ENCODE peak calls at places on chromosomes 4 and X, in four cellular contexts. One of them, this sample, is unnamed.

GRCh38 chrX:31092476-31092875 is 20.6 kb upstream of the FTHL17 start:
- DNase-seq in trophoblast cell: no peak
- DNase-seq in effector memory CD4-positive, alpha-beta T cell: no peak
- DNase-seq in NCI-H510A treated with DMSO at 0.1 percent for 48 hours: no peak
- DNase-seq in this sample: no peak

GRCh38 chrX:100695991-100696390 is 35.9 kb downstream of the SYTL4 start:
- DNase-seq in trophoblast cell: peak; percentile 63
- DNase-seq in effector memory CD4-positive, alpha-beta T cell: no peak
- DNase-seq in NCI-H510A treated with DMSO at 0.1 percent for 48 hours: no peak
- DNase-seq in this sample: peak; percentile 23

GRCh38 chr4:147285751-147286150 is 195.1 kb upstream of the EDNRA start:
- DNase-seq in trophoblast cell: no peak
- DNase-seq in effector memory CD4-positive, alpha-beta T cell: no peak
- DNase-seq in NCI-H510A treated with DMSO at 0.1 percent for 48 hours: no peak
- DNase-seq in this sample: no peak

GRCh38 chrX:52979568-52979967 is 21.2 kb upstream of the FAM156A start:
- DNase-seq in trophoblast cell: peak; percentile 15
- DNase-seq in effector memory CD4-positive, alpha-beta T cell: no peak
- DNase-seq in NCI-H510A treated with DMSO at 0.1 percent for 48 hours: no peak
- DNase-seq in this sample: no peak

GRCh38 chr4:82774711-82775171 is 23.9 kb downstream of the SCD5 start:
- DNase-seq in trophoblast cell: no peak
- DNase-seq in effector memory CD4-positive, alpha-beta T cell: no peak
- DNase-seq in NCI-H510A treated with DMSO at 0.1 percent for 48 hours: no peak
- DNase-seq in this sample: no peak

GRCh38 chr4:4386736-4387392 is at the start of gene NSG1:
- DNase-seq in trophoblast cell: peak; percentile 34
- DNase-seq in effector memory CD4-positive, alpha-beta T cell: peak; percentile 8
- DNase-seq in NCI-H510A treated with DMSO at 0.1 percent for 48 hours: no peak
- DNase-seq in this sample: peak; percentile 57

GRCh38 chrX:15382809-15383208 is 1.4 kb downstream of the VEGFD start:
- DNase-seq in trophoblast cell: no peak
- DNase-seq in effector memory CD4-positive, alpha-beta T cell: no peak
- DNase-seq in NCI-H510A treated with DMSO at 0.1 percent for 48 hours: no peak
- DNase-seq in this sample: no peak

GRCh38 chrX:54357414-54358377 is at the start of gene WNK3:
- DNase-seq in trophoblast cell: peak; percentile 74
- DNase-seq in effector memory CD4-positive, alpha-beta T cell: peak; percentile 5
- DNase-seq in NCI-H510A treated with DMSO at 0.1 percent for 48 hours: peak; percentile 78
- DNase-seq in this sample: peak; percentile 96

GRCh38 chr4:53527342-53527741 is 63.9 kb downstream of the LNX1 start:
- DNase-seq in trophoblast cell: no peak
- DNase-seq in effector memory CD4-positive, alpha-beta T cell: no peak
- DNase-seq in NCI-H510A treated with DMSO at 0.1 percent for 48 hours: no peak
- DNase-seq in this sample: no peak

GRCh38 chr4:76168688-76169087 is 20.5 kb upstream of the NUP54 start:
- DNase-seq in trophoblast cell: no peak
- DNase-seq in effector memory CD4-positive, alpha-beta T cell: no peak
- DNase-seq in NCI-H510A treated with DMSO at 0.1 percent for 48 hours: no peak
- DNase-seq in this sample: no peak

GRCh38 chrX:53049127-53049517 is 533 bp downstream of the GPR173 start:
- DNase-seq in trophoblast cell: no peak
- DNase-seq in effector memory CD4-positive, alpha-beta T cell: no peak
- DNase-seq in NCI-H510A treated with DMSO at 0.1 percent for 48 hours: no peak
- DNase-seq in this sample: no peak

GRCh38 chr4:156294577-156294976 is 340.9 kb upstream of the CTSO start:
- DNase-seq in trophoblast cell: peak; percentile 95
- DNase-seq in effector memory CD4-positive, alpha-beta T cell: no peak
- DNase-seq in NCI-H510A treated with DMSO at 0.1 percent for 48 hours: peak; percentile 68
- DNase-seq in this sample: peak; percentile 82

GRCh38 chr4:76175336-76175735 is 27.1 kb upstream of the NUP54 start:
- DNase-seq in trophoblast cell: no peak
- DNase-seq in effector memory CD4-positive, alpha-beta T cell: no peak
- DNase-seq in NCI-H510A treated with DMSO at 0.1 percent for 48 hours: no peak
- DNase-seq in this sample: no peak

GRCh38 chrX:6678313-6678712 is 143.4 kb upstream of the VCX3A start:
- DNase-seq in trophoblast cell: no peak
- DNase-seq in effector memory CD4-positive, alpha-beta T cell: no peak
- DNase-seq in NCI-H510A treated with DMSO at 0.1 percent for 48 hours: peak; percentile 78
- DNase-seq in this sample: peak; percentile 67

GRCh38 chr4:79852305-79852730 is 220.7 kb downstream of the ANTXR2 start:
- DNase-seq in trophoblast cell: no peak
- DNase-seq in effector memory CD4-positive, alpha-beta T cell: no peak
- DNase-seq in NCI-H510A treated with DMSO at 0.1 percent for 48 hours: peak; percentile 46
- DNase-seq in this sample: peak; percentile 76

GRCh38 chr4:26140150-26140898 is 180.5 kb upstream of the RBPJ start:
- DNase-seq in trophoblast cell: no peak
- DNase-seq in effector memory CD4-positive, alpha-beta T cell: no peak
- DNase-seq in NCI-H510A treated with DMSO at 0.1 percent for 48 hours: no peak
- DNase-seq in this sample: no peak

GRCh38 chr4:142707397-142707796 is 138.7 kb downstream of the INPP4B start:
- DNase-seq in trophoblast cell: no peak
- DNase-seq in effector memory CD4-positive, alpha-beta T cell: no peak
- DNase-seq in NCI-H510A treated with DMSO at 0.1 percent for 48 hours: no peak
- DNase-seq in this sample: peak; percentile 2

GRCh38 chrX:141814213-141814857 is 23.8 kb upstream of the MAGEC3 start:
- DNase-seq in trophoblast cell: no peak
- DNase-seq in effector memory CD4-positive, alpha-beta T cell: no peak
- DNase-seq in NCI-H510A treated with DMSO at 0.1 percent for 48 hours: no peak
- DNase-seq in this sample: peak; percentile 85

GRCh38 chrX:71542825-71543224 is 9.9 kb downstream of the OGT start:
- DNase-seq in trophoblast cell: no peak
- DNase-seq in effector memory CD4-positive, alpha-beta T cell: no peak
- DNase-seq in NCI-H510A treated with DMSO at 0.1 percent for 48 hours: no peak
- DNase-seq in this sample: peak; percentile 50

GRCh38 chr4:152165146-152165545 is 370.7 kb downstream of the FBXW7 start:
- DNase-seq in trophoblast cell: peak; percentile 90
- DNase-seq in effector memory CD4-positive, alpha-beta T cell: no peak
- DNase-seq in NCI-H510A treated with DMSO at 0.1 percent for 48 hours: no peak
- DNase-seq in this sample: peak; percentile 5

GRCh38 chr4:83629945-83630684 is 94.2 kb downstream of the GPAT3 start:
- DNase-seq in trophoblast cell: peak; percentile 27
- DNase-seq in effector memory CD4-positive, alpha-beta T cell: no peak
- DNase-seq in NCI-H510A treated with DMSO at 0.1 percent for 48 hours: no peak
- DNase-seq in this sample: no peak

GRCh38 chr4:8534601-8535000 is 45.6 kb upstream of the GPR78 start:
- DNase-seq in trophoblast cell: no peak
- DNase-seq in effector memory CD4-positive, alpha-beta T cell: no peak
- DNase-seq in NCI-H510A treated with DMSO at 0.1 percent for 48 hours: no peak
- DNase-seq in this sample: peak; percentile 63

This sample was measured in DMS53.